ENCODE peak calls at places on chromosomes 16 and 17, in four cellular contexts. M, N, T and Q are unnamed samples.
A peak's percentile ranks its signal among the peaks of the same experiment; 100 is the strongest.

GRCh38 chr16:31125844-31126243 is 8.4 kb downstream of the KAT8 start:
- DNase-seq in T (no peak), M (no peak), N (no peak), Q (no peak)

GRCh38 chr17:29177541-29177870 is 2.7 kb downstream of the MYO18A start:
- DNase-seq in N (no peak), T (no peak), M (no peak), Q (no peak)

GRCh38 chr17:46978489-46979022 is 497 bp downstream of the RPRML start:
- DNase-seq in M (no peak), N (no peak), T (no peak), Q (peak; percentile 19)

GRCh38 chr17:53724726-53725125 is 98.0 kb upstream of the KIF2B start:
- DNase-seq in M (peak; percentile 22), N (no peak), T (no peak), Q (no peak)

GRCh38 chr17:8123695-8124349 is at the start of gene HES7:
- DNase-seq in T (no peak), N (no peak), M (no peak), Q (peak; percentile 4)

GRCh38 chr17:301681-302299 is 50.8 kb downstream of the RPH3AL start:
- DNase-seq in T (no peak), M (no peak), N (no peak), Q (peak; percentile 1)

GRCh38 chr17:8867361-8867981 is at the start of gene PIK3R6:
- DNase-seq in M (no peak), N (no peak), T (no peak), Q (no peak)

GRCh38 chr17:48738803-48739526 is 10.4 kb upstream of the HOXB13 start:
- DNase-seq in T (no peak), N (no peak), M (no peak), Q (peak; percentile 91)

GRCh38 chr17:7173687-7174602 is 5.2 kb downstream of the ASGR1 start:
- DNase-seq in M (peak; percentile 38), T (no peak), N (no peak), Q (no peak)

GRCh38 chr16:83660282-83660681 is 147.5 kb upstream of the HSBP1 start:
- DNase-seq in N (no peak), T (no peak), M (no peak), Q (no peak)

GRCh38 chr17:74805543-74805991 is 29.4 kb upstream of the NAT9 start:
- DNase-seq in T (no peak), N (no peak), M (no peak), Q (no peak)

DNA sequence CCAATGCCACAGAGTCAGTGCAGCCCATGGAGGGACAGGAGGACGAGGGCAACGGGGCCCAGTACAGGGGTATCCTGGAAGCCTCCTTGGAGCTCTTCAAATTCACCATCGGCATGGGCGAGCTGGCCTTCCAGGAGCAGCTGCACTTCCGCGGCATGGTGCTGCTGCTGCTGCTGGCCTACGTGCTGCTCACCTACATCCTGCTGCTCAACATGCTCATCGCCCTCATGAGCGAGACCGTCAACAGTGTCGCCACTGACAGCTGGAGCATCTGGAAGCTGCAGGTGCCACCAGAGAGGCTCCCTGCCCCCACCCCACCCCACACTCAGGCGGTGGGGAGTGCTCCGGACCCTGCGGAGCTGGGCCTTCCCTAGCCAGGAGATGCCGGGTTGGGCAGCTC is 16.6 kb downstream of the TRPV2 start:
- DNase-seq in M (no peak), T (no peak), N (no peak), Q (no peak)
- TF ChIP-seq CTCF in M (no peak), T (no peak), N (no peak), Q (no peak)

GRCh38 chr16:11386054-11386680 is 40.9 kb downstream of the RMI2 start:
- DNase-seq in M (no peak), T (no peak), N (no peak), Q (no peak)

GRCh38 chr16:11389083-11389482 is 43.8 kb downstream of the RMI2 start:
- DNase-seq in T (no peak), M (no peak), N (no peak), Q (no peak)

GRCh38 chr16:11384184-11384955 is 39.1 kb downstream of the RMI2 start:
- DNase-seq in T (no peak), M (no peak), N (no peak), Q (no peak)

GRCh38 chr16:11384956-11385586 is 39.8 kb downstream of the RMI2 start:
- DNase-seq in T (no peak), N (no peak), M (no peak), Q (no peak)

GRCh38 chr16:11386791-11387546 is 41.7 kb downstream of the RMI2 start:
- DNase-seq in N (no peak), M (no peak), T (no peak), Q (no peak)
- TF ChIP-seq CTCF in N (no peak), M (peak; percentile 36), T (peak; percentile 62), Q (no peak)

GRCh38 chr17:78368348-78368747 is 8.5 kb upstream of the SOCS3 start:
- DNase-seq in M (no peak), N (no peak), T (no peak), Q (no peak)

GRCh38 chr17:78367193-78367592 is 7.3 kb upstream of the SOCS3 start:
- DNase-seq in M (no peak), N (no peak), T (no peak), Q (no peak)

GRCh38 chr17:78366109-78366848 is 6.4 kb upstream of the SOCS3 start:
- DNase-seq in T (no peak), N (no peak), M (no peak), Q (no peak)

GRCh38 chr17:78364436-78365281 is 4.8 kb upstream of the SOCS3 start:
- DNase-seq in T (no peak), M (no peak), N (no peak), Q (no peak)

DNA sequence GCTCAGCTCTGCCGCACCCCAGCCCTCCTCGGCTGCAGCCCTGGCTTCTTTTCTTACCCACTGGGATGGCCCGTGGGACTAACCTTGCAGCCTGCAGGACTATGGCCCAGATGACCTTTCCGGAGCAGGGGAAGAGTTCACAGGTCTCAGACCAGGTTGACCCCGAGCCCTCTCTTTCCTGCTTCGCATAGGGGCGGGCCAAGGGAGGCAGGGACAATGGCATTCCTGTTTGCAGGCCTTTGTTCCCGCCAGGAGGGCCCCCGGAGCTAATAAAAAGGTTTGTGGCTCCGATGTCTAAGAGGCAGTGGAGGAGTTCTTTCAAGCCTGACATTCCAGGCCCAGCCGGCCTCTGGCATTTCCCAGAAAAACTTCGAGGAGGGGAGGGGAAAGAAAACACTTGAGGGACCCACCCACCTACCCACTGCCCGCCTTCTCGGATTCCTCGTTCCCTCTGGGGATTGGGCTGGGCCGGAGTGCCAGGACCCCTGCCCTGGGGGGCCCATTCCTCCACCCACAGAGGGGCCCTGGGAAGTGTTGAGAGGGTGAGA is 5.8 kb upstream of the SOCS3 start:
- DNase-seq in M (no peak), T (no peak), N (no peak), Q (no peak)
- TF ChIP-seq CTCF in M (no peak), T (no peak), N (no peak), Q (no peak)

GRCh38 chr16:15509593-15510520 is 75.5 kb downstream of the BMERB1 start:
- DNase-seq in T (no peak), N (no peak), M (peak; percentile 49), Q (no peak)

GRCh38 chr16:15509051-15509592 is 74.7 kb downstream of the BMERB1 start:
- DNase-seq in N (no peak), T (no peak), M (no peak), Q (no peak)

GRCh38 chr16:15506441-15506840 is 72.1 kb downstream of the BMERB1 start:
- DNase-seq in T (no peak), M (no peak), N (no peak), Q (no peak)

GRCh38 chr16:15507299-15507958 is 73.0 kb downstream of the BMERB1 start:
- DNase-seq in N (no peak), M (peak; percentile 35), T (no peak), Q (no peak)

DNA sequence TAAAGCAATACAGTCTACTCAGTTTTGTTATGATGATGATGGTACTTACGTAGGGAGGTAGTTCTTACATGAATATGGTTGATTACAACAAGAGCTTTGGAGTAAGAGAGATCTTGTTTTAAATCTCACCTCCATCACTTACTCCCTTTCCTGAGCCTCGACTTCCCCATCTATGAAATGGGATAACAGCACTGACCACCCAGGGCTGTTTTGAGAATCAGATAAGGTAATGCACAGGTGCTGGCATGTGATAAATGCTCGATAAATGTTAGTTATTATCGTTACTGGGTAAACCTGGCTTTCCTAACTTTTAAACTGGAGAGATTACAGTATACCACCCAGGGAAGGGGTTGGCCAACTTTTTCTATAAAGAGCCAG is 73.6 kb downstream of the BMERB1 start:
- DNase-seq in M (no peak), T (no peak), N (no peak), Q (no peak)
- TF ChIP-seq CTCF in M (no peak), T (no peak), N (no peak), Q (no peak)

GRCh38 chr17:20896153-20896649 is 146.6 kb downstream of the USP22 start:
- DNase-seq in T (no peak), M (peak; percentile 8), N (no peak), Q (no peak)
- TF ChIP-seq CTCF in T (no peak), M (peak; percentile 8), N (no peak), Q (peak; percentile 11)

GRCh38 chr17:81159611-81160265 is 5.6 kb upstream of the PVALEF start:
- DNase-seq in M (no peak), N (no peak), T (no peak), Q (no peak)
- TF ChIP-seq CTCF in M (no peak), N (no peak), T (no peak), Q (no peak)